ENCODE peak calls at places on chromosomes 16 and 17, in four cellular contexts. E is osteoblast, S is lower leg skin, T is uterus. N is an unnamed sample.

GRCh38 chr17:2688351-2689342 is 22.9 kb downstream of the CLUH start:
- DNase-seq in E (peak), S (no peak), T (no peak), N (peak)

GRCh38 chr16:89570342-89570923 is 5.1 kb upstream of the CPNE7 start:
- DNase-seq in E (no peak), S (no peak), T (no peak), N (no peak)

GRCh38 chr17:9726291-9726690 is 65.1 kb downstream of the DHRS7C start:
- DNase-seq in E (no peak), S (no peak), T (no peak), N (no peak)

GRCh38 chr17:82876602-82877391 is 37.0 kb upstream of the ZNF750 start:
- DNase-seq in E (peak), S (peak), T (peak), N (peak)

GRCh38 chr17:12388206-12388605 is 277.5 kb upstream of the MYOCD start:
- DNase-seq in E (peak), S (no peak), T (no peak), N (no peak)

GRCh38 chr16:57837305-57838125 is 35.2 kb upstream of the KIFC3 start:
- DNase-seq in E (no peak), S (no peak), T (no peak), N (peak)

GRCh38 chr16:88468289-88469129 is 15.4 kb downstream of the ZFPM1 start:
- DNase-seq in E (peak), S (no peak), T (no peak), N (no peak)

GRCh38 chr17:48427598-48427997 is 2.4 kb downstream of the SKAP1 start:
- DNase-seq in E (no peak), S (no peak), T (no peak), N (no peak)

GRCh38 chr17:565506-565905 is 149.1 kb downstream of the VPS53 start:
- DNase-seq in E (no peak), S (no peak), T (no peak), N (no peak)

GRCh38 chr17:82497483-82498405 is 21.8 kb upstream of the FOXK2 start:
- DNase-seq in E (peak), S (no peak), T (peak), N (no peak)

GRCh38 chr17:30378191-30378796 is 433 bp upstream of the CPD start:
- DNase-seq in E (peak), S (no peak), T (peak), N (no peak)

GRCh38 chr16:22373662-22374310 is 633 bp downstream of the CDR2 start:
- DNase-seq in E (no peak), S (no peak), T (peak), N (no peak)

GRCh38 chr16:68360547-68360946 is 49.7 kb downstream of the PRMT7 start:
- DNase-seq in E (peak), S (no peak), T (no peak), N (no peak)

GRCh38 chr16:68629315-68629900 is 15.7 kb upstream of the CDH3 start:
- DNase-seq in E (no peak), S (no peak), T (no peak), N (no peak)

GRCh38 chr17:27630607-27631408 is at the start of gene LGALS9:
- DNase-seq in E (no peak), S (no peak), T (no peak), N (no peak)

GRCh38 chr17:39197380-39198185 is at the start of gene CACNB1:
- DNase-seq in E (peak), S (peak), T (peak), N (no peak)

GRCh38 chr17:74833501-74834361 is 26.0 kb downstream of the GRIN2C start:
- DNase-seq in E (peak), S (peak), T (no peak), N (no peak)

GRCh38 chr16:81003610-81004460 is 2.9 kb downstream of the CMC2 start:
- DNase-seq in E (no peak), S (no peak), T (no peak), N (no peak)

GRCh38 chr17:30831663-30832437 is at the start of gene ATAD5:
- DNase-seq in E (peak), S (peak), T (peak), N (peak)

GRCh38 chr16:77955127-77955526 is 67.2 kb upstream of the CLEC3A start:
- DNase-seq in E (no peak), S (no peak), T (no peak), N (no peak)

GRCh38 chr16:86519007-86519648 is 8.8 kb downstream of the FOXF1 start:
- DNase-seq in E (peak), S (no peak), T (no peak), N (no peak)

GRCh38 chr17:5272313-5272712 is 9.8 kb upstream of the RABEP1 start:
- DNase-seq in E (no peak), S (no peak), T (no peak), N (no peak)

GRCh38 chr17:16962804-16963203 is 9.1 kb downstream of the TNFRSF13B start:
- DNase-seq in E (no peak), S (no peak), T (no peak), N (no peak)

GRCh38 chr17:60383379-60383778 is 8.6 kb downstream of the USP32 start:
- DNase-seq in E (no peak), S (no peak), T (no peak), N (no peak)

GRCh38 chr17:35315283-35315682 is 58.1 kb downstream of the SLFN11 start:
- DNase-seq in E (peak), S (peak), T (no peak), N (no peak)

GRCh38 chr16:24670623-24671454 is 58.6 kb upstream of the TNRC6A start:
- DNase-seq in E (peak), S (peak), T (peak), N (no peak)

GRCh38 chr16:53080345-53081031 is 25.7 kb downstream of the CHD9 start:
- DNase-seq in E (peak), S (peak), T (peak), N (no peak)

GRCh38 chr16:53768593-53768992 is 64.6 kb downstream of the FTO start:
- DNase-seq in E (peak), S (no peak), T (no peak), N (no peak)

GRCh38 chr17:34275881-34276280 is 5.9 kb downstream of the CCL7 start:
- DNase-seq in E (peak), S (no peak), T (no peak), N (no peak)

GRCh38 chr17:39193346-39193745 is 4.1 kb downstream of the CACNB1 start:
- DNase-seq in E (peak), S (no peak), T (no peak), N (no peak)

GRCh38 chr17:72388765-72389473 is 268.1 kb downstream of the SOX9 start:
- DNase-seq in E (peak), S (no peak), T (no peak), N (no peak)

GRCh38 chr17:55163408-55163807 is 101.4 kb upstream of the HLF start:
- DNase-seq in E (no peak), S (no peak), T (no peak), N (no peak)

GRCh38 chr16:88730632-88731607 is 24.6 kb downstream of the CTU2 start:
- DNase-seq in E (no peak), S (no peak), T (no peak), N (no peak)

GRCh38 chr17:74296548-74296936 is 22.5 kb downstream of the DNAI2 start:
- DNase-seq in E (peak), S (peak), T (peak), N (no peak)

GRCh38 chr16:17404903-17405691 is 65.7 kb downstream of the XYLT1 start:
- DNase-seq in E (peak), S (peak), T (peak), N (no peak)

GRCh38 chr17:81097134-81097942 is 62.4 kb downstream of the BAIAP2 start:
- DNase-seq in E (peak), S (peak), T (peak), N (no peak)
- TF ChIP-seq CTCF in E (peak), S (no peak), T (peak), N (peak)

GRCh38 chr17:8186446-8186786 is 3.6 kb downstream of the BORCS6 start:
- DNase-seq in E (no peak), S (no peak), T (no peak), N (no peak)

GRCh38 chr17:8185580-8186445 is 4.2 kb downstream of the BORCS6 start:
- DNase-seq in E (peak), S (peak), T (peak), N (no peak)

GRCh38 chr17:8188408-8188839 is 1.6 kb downstream of the BORCS6 start:
- DNase-seq in E (no peak), S (peak), T (no peak), N (no peak)

GRCh38 chr17:8187517-8188407 is 2.2 kb downstream of the BORCS6 start:
- DNase-seq in E (peak), S (peak), T (peak), N (no peak)

GRCh38 chr17:8186787-8187516 is 3.0 kb downstream of the BORCS6 start:
- DNase-seq in E (peak), S (peak), T (peak), N (no peak)
- TF ChIP-seq CTCF in E (no peak), S (no peak), T (peak), N (no peak)

GRCh38 chr16:3164121-3164991 is 23.6 kb upstream of the OR1F1 start:
- DNase-seq in E (peak), S (no peak), T (no peak), N (no peak)
- TF ChIP-seq CTCF in E (no peak), S (no peak), T (no peak), N (no peak)

DNA sequence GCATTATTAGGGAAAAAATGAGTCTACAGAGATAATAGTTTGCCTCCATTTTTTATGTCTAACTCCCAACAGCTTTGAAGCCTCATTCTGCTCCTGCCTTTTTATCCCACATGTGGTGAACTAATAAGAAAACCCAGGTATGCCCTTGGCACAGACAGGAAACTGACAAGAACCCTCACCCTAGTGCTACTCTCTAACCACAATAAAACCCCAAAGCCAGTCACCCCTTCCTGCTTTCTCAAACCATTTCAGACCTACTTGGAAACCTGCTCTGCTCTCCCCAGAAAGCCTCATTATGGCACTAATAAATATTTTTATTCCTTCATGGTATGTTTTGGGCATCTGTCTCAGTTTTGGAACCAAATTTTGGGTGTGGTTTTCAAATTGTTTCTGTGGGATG is 3.9 kb upstream of the MARVELD3 start:
- DNase-seq in E (no peak), S (no peak), T (no peak), N (no peak)
- TF ChIP-seq CTCF in E (no peak), S (no peak), T (no peak), N (no peak)

DNA sequence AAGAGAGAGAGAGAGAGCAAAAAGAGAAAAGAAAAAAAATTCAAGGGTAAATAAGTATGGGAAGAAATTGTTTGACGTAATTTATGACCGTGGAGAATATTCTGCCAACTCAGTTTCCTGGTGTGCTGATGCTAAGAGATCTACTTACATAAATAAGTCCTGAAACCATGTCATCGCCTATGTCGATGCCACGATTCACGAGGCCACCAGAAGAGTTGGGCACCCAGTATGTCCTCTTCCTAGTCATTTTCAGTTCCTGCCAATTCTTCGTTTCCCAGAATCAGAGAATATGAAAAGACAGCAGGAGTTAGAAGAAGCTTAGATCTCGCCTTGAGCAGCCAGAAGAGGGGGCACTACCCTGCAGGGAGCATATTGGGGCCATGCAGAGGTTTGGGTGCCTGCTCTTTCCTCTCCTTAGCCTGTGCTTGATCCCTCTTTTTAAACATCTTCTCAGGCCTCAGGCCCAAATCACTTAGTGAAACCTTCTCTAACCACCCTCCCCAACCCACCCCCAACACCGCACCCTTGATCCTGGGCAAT is 12.4 kb upstream of the LONP2 start:
- DNase-seq in E (no peak), S (no peak), T (peak), N (no peak)
- TF ChIP-seq CTCF in E (peak), S (no peak), T (peak), N (peak)

GRCh38 chr17:61574542-61575351 is 16.3 kb downstream of the NACA2 start:
- DNase-seq in E (peak), S (no peak), T (no peak), N (no peak)
- TF ChIP-seq CTCF in E (peak), S (no peak), T (peak), N (peak)

GRCh38 chr16:12228607-12229499 is 252.3 kb downstream of the SNX29 start:
- DNase-seq in E (peak), S (peak), T (peak), N (no peak)
- TF ChIP-seq CTCF in E (peak), S (no peak), T (peak), N (peak)

DNA sequence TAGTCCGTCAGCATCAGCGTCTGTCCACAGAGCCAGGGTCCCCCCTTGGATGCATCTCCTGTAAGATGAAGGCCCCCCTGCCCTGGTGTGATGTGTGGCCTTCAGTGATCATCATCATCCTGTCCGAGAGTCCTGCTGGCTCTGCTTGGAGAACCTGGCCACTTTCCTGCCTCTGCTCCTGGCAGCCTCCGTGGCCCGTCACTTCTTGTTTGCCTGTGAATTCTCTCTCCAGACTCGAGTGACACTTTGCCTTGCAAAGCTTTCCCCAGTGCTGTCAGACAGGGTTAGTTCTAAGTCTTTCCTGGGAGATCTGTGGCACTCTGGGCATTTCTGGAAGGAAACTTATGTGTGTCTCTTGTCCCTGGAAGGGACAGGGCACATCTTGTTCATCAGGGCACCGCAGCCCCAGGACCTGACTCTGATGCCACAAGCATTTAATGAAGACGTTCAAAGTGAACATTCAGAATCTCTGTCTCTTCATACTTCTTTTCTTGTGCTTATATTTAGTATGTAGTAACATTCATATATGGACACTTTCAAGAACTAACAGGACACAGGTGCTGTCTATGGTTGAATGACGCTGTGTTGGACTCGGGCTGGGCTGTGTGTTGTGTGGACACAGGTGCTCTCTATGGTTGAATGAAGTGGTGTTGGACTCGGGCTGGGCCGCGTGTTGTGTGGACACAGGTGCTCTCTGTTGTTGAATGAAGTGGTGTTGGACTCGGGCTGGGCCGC is 68.5 kb downstream of the RPTOR start:
- DNase-seq in E (no peak), S (no peak), T (no peak), N (no peak)
- TF ChIP-seq CTCF in E (no peak), S (no peak), T (no peak), N (no peak)

GRCh38 chr17:77428020-77428781 is 287.4 kb downstream of the SEC14L1 start:
- DNase-seq in E (no peak), S (no peak), T (no peak), N (no peak)

GRCh38 chr17:77428901-77429734 is 288.3 kb downstream of the SEC14L1 start:
- DNase-seq in E (no peak), S (no peak), T (no peak), N (no peak)

GRCh38 chr17:77426676-77427386 is 286.1 kb downstream of the SEC14L1 start:
- DNase-seq in E (no peak), S (no peak), T (no peak), N (no peak)

GRCh38 chr17:77425791-77426641 is 285.2 kb downstream of the SEC14L1 start:
- DNase-seq in E (peak), S (no peak), T (peak), N (no peak)

GRCh38 chr17:77427471-77427991 is 286.8 kb downstream of the SEC14L1 start:
- DNase-seq in E (peak), S (no peak), T (peak), N (no peak)
- TF ChIP-seq CTCF in E (no peak), S (no peak), T (no peak), N (peak)

GRCh38 chr17:63413128-63413527 is 33.0 kb downstream of the CYB561 start:
- DNase-seq in E (no peak), S (no peak), T (no peak), N (no peak)
- TF ChIP-seq CTCF in E (no peak), S (no peak), T (no peak), N (no peak)

N was measured in chondrocyte.